ENCODE peak calls at places on chromosome 22, in ten cellular contexts. F is astrocyte; P is fibroblast of lung; X is ascending aorta; O is right atrium auricular region; U is CD8-positive, alpha-beta T cell; R is esophagus squamous epithelium; A is mesenchymal stem cell; Q is H1; W is mesendoderm. H is an unnamed sample.

GRCh38 chr22:45535400-45535799 is 32.7 kb downstream of the FBLN1 start:
- DNase-seq in F (no peak), P (no peak), X (no peak), O (no peak), U (no peak), R (no peak), A (no peak), Q (no peak), W (no peak), H (no peak)

GRCh38 chr22:37229805-37230672 is 14.0 kb downstream of the RAC2 start:
- DNase-seq in F (peak), P (peak), X (peak), O (no peak), U (peak), R (no peak), A (peak), Q (no peak), W (no peak), H (no peak)

GRCh38 chr22:50310949-50311444 is 3.6 kb upstream of the PLXNB2 start:
- DNase-seq in F (no peak), P (no peak), X (no peak), O (no peak), U (no peak), R (no peak), A (no peak), Q (no peak), W (no peak), H (no peak)

GRCh38 chr22:33519140-33519973 is 400.9 kb downstream of the LARGE1 start:
- DNase-seq in F (peak), P (peak), X (no peak), O (no peak), U (no peak), R (no peak), A (peak), Q (no peak), W (peak), H (no peak)

GRCh38 chr22:19066531-19067271 is 55.5 kb downstream of the DGCR2 start:
- DNase-seq in F (peak), P (peak), X (no peak), O (peak), U (peak), R (no peak), A (peak), Q (no peak), W (no peak), H (no peak)

GRCh38 chr22:49108636-49109315 is 718.9 kb downstream of the BRD1 start:
- DNase-seq in F (no peak), P (no peak), X (no peak), O (no peak), U (no peak), R (no peak), A (no peak), Q (no peak), W (no peak), H (no peak)

GRCh38 chr22:37416806-37417205 is 10.5 kb downstream of the ELFN2 start:
- DNase-seq in F (no peak), P (no peak), X (no peak), O (no peak), U (peak), R (no peak), A (no peak), Q (no peak), W (no peak), H (no peak)

GRCh38 chr22:37822079-37822833 is 926 bp upstream of the GALR3 start:
- DNase-seq in F (no peak), P (no peak), X (no peak), O (no peak), U (no peak), R (no peak), A (no peak), Q (no peak), W (peak), H (no peak)

GRCh38 chr22:30044369-30044768 is 35.9 kb upstream of the HORMAD2 start:
- DNase-seq in F (peak), P (peak), X (no peak), O (peak), U (no peak), R (no peak), A (peak), Q (no peak), W (no peak), H (no peak)

GRCh38 chr22:49664371-49664881 is 163.2 kb downstream of the BRD1 start:
- DNase-seq in F (no peak), P (no peak), X (no peak), O (no peak), U (peak), R (no peak), A (no peak), Q (no peak), W (no peak), H (no peak)

GRCh38 chr22:38796262-38796957 is 2.5 kb upstream of the DNAL4 start:
- DNase-seq in F (peak), P (peak), X (no peak), O (no peak), U (no peak), R (no peak), A (no peak), Q (no peak), W (no peak), H (no peak)

GRCh38 chr22:33844273-33844672 is 76.0 kb downstream of the LARGE1 start:
- DNase-seq in F (no peak), P (no peak), X (no peak), O (no peak), U (no peak), R (no peak), A (peak), Q (no peak), W (peak), H (no peak)

GRCh38 chr22:44311855-44312170 is 938 bp downstream of the SHISAL1 start:
- DNase-seq in F (peak), P (peak), X (no peak), O (no peak), U (no peak), R (no peak), A (peak), Q (no peak), W (no peak), H (no peak)

GRCh38 chr22:46444390-46444854 is 93.0 kb downstream of the CELSR1 start:
- DNase-seq in F (no peak), P (no peak), X (no peak), O (no peak), U (no peak), R (no peak), A (no peak), Q (no peak), W (no peak), H (no peak)

GRCh38 chr22:20238567-20239062 is 29.5 kb downstream of the RTN4R start:
- DNase-seq in F (no peak), P (no peak), X (no peak), O (no peak), U (peak), R (no peak), A (peak), Q (peak), W (peak), H (peak)

GRCh38 chr22:19018256-19018655 is 82.2 kb upstream of the PRODH start:
- DNase-seq in F (no peak), P (no peak), X (no peak), O (no peak), U (no peak), R (no peak), A (no peak), Q (no peak), W (no peak), H (no peak)

GRCh38 chr22:38802671-38803121 is 8.8 kb upstream of the DNAL4 start:
- DNase-seq in F (peak), P (peak), X (no peak), O (peak), U (no peak), R (no peak), A (peak), Q (no peak), W (peak), H (no peak)

GRCh38 chr22:32775957-32776356 is 25.5 kb upstream of the TIMP3 start:
- DNase-seq in F (no peak), P (no peak), X (no peak), O (no peak), U (no peak), R (no peak), A (no peak), Q (no peak), W (peak), H (peak)

GRCh38 chr22:37940698-37941376 is 12.6 kb downstream of the C22orf23 start:
- DNase-seq in F (no peak), P (no peak), X (no peak), O (no peak), U (no peak), R (no peak), A (no peak), Q (no peak), W (no peak), H (no peak)

GRCh38 chr22:19598054-19598855 is 74.0 kb upstream of the CLDN5 start:
- DNase-seq in F (no peak), P (no peak), X (no peak), O (no peak), U (peak), R (no peak), A (no peak), Q (no peak), W (no peak), H (peak)

GRCh38 chr22:19719055-19719482 is 4.3 kb upstream of the GP1BB start:
- DNase-seq in F (no peak), P (no peak), X (no peak), O (no peak), U (no peak), R (no peak), A (no peak), Q (no peak), W (no peak), H (no peak)

GRCh38 chr22:50061824-50062355 is 3.8 kb upstream of the TTLL8 start:
- DNase-seq in F (no peak), P (no peak), X (no peak), O (no peak), U (no peak), R (no peak), A (no peak), Q (no peak), W (no peak), H (peak)

GRCh38 chr22:29814003-29814402 is 24.1 kb downstream of the ASCC2 start:
- DNase-seq in F (no peak), P (no peak), X (no peak), O (no peak), U (no peak), R (no peak), A (peak), Q (no peak), W (no peak), H (no peak)

DNA sequence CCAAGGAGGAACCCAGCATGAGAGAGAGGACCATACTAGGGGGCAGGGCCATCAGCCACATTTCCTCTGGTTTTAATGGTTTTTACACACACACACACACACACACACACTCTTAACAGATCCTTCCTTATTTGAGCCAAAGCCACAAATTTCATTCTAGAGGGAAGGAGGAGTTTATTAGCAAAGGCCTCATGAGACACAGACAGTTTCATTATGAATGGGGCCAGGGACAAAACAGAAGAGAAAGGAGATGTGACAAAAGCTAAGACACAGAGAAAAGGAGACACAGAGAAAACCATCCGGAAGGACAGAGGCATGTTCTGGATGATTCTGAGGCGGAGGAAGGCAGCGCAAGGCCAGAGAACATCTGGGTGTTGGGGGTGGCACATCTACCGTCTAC is 32.2 kb upstream of the ARFGAP3 start:
- DNase-seq in F (no peak), P (no peak), X (no peak), O (no peak), U (no peak), R (no peak), A (no peak), Q (no peak), W (no peak), H (no peak)
- H3K4me3 ChIP-seq in F (no peak), P (no peak), X (no peak), O (no peak), U (no peak), R (no peak), A (no peak), Q (no peak), W (no peak), H (no peak)

DNA sequence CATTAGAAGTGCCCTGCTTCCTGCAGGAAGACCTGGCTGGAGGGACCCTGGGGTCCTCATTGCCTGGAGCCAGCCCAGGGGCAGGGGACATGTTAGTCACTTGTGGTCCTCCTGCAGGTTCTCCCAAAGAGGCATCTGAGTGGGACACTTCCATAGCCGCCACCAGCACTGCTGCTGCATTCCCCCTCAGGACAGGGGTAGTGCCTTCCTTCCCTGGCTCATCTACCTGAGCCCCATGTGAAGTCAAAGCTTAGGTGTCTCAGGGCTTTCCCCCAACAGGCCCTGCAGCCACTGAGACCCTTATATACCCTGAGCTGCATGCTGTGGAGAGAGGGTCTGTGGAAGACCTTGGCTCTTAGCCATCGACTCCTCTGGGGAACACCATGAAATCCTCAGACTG is 45.0 kb upstream of the VPREB1 start:
- DNase-seq in F (no peak), P (no peak), X (no peak), O (no peak), U (no peak), R (no peak), A (no peak), Q (no peak), W (no peak), H (no peak)
- H3K27ac ChIP-seq in F (no peak), P (no peak), X (no peak), O (no peak), U (no peak), R (no peak), A (no peak), Q (no peak), W (no peak), H (no peak)

GRCh38 chr22:23236026-23236425 is 55.7 kb downstream of the BCR start:
- DNase-seq in F (no peak), P (peak), X (no peak), O (no peak), U (no peak), R (no peak), A (no peak), Q (no peak), W (no peak), H (no peak)

GRCh38 chr22:23236440-23237139 is 56.3 kb downstream of the BCR start:
- DNase-seq in F (no peak), P (no peak), X (no peak), O (no peak), U (no peak), R (no peak), A (no peak), Q (no peak), W (no peak), H (no peak)

GRCh38 chr22:23237841-23238240 is 57.5 kb downstream of the BCR start:
- DNase-seq in F (no peak), P (no peak), X (no peak), O (no peak), U (no peak), R (no peak), A (no peak), Q (no peak), W (no peak), H (no peak)

GRCh38 chr22:23238707-23239106 is 58.4 kb downstream of the BCR start:
- DNase-seq in F (no peak), P (no peak), X (no peak), O (no peak), U (no peak), R (no peak), A (no peak), Q (no peak), W (no peak), H (no peak)

DNA sequence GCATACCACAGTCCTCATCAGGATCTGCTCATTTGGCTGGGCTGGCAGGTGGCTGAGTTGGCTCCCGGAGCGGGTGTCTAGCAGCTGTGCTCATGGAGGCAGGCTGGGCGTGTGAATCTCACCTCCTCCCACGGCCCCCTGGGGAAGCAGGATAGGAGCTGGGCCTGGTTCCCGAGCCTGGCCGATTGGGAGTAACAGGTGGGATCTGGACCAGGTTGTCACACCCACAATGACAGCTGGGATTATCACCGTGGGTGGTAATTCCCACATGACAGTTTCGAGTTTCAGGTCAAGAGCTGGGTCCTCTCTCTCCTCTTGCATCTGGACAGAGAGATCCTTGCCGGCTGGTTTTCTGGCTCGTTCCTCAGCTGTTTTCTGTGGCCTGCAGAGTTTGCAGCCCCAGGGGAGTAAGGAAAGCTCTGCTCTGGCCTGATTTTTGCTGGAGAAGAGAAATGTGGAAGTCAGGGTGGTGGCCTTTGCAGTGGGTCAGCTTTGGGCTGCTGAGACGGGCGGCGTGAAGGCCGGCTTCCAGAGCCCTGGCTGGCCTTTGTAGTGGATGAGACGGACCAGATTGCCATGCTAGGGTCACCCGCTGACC is 57.0 kb downstream of the BCR start:
- DNase-seq in F (peak), P (peak), X (no peak), O (no peak), U (no peak), R (no peak), A (peak), Q (no peak), W (peak), H (no peak)
- H3K4me3 ChIP-seq in F (no peak), P (no peak), X (no peak), O (no peak), U (no peak), R (no peak), A (no peak), Q (no peak), W (no peak), H (no peak)

GRCh38 chr22:27670701-27671412 is 130.7 kb downstream of the MN1 start:
- DNase-seq in F (no peak), P (no peak), X (no peak), O (no peak), U (no peak), R (no peak), A (peak), Q (peak), W (peak), H (no peak)
- H3K27ac ChIP-seq in F (no peak), P (no peak), X (no peak), O (peak), U (no peak), R (no peak), A (no peak), Q (peak), W (peak), H (no peak)

GRCh38 chr22:35064664-35065063 is 1.3 kb upstream of the ISX start:
- DNase-seq in F (no peak), P (no peak), X (no peak), O (no peak), U (no peak), R (no peak), A (no peak), Q (no peak), W (no peak), H (no peak)

GRCh38 chr22:35070451-35071093 is 4.6 kb downstream of the ISX start:
- DNase-seq in F (no peak), P (no peak), X (no peak), O (no peak), U (no peak), R (no peak), A (no peak), Q (no peak), W (no peak), H (no peak)

GRCh38 chr22:35065183-35065582 is 775 bp upstream of the ISX start:
- DNase-seq in F (no peak), P (no peak), X (no peak), O (no peak), U (no peak), R (no peak), A (no peak), Q (no peak), W (no peak), H (no peak)

GRCh38 chr22:35066768-35067167 is 810 bp downstream of the ISX start:
- DNase-seq in F (no peak), P (no peak), X (no peak), O (no peak), U (no peak), R (no peak), A (no peak), Q (no peak), W (no peak), H (no peak)

GRCh38 chr22:35065796-35066218 is at the start of gene ISX:
- DNase-seq in F (no peak), P (no peak), X (no peak), O (no peak), U (no peak), R (no peak), A (no peak), Q (no peak), W (no peak), H (no peak)
- H3K4me3 ChIP-seq in F (no peak), P (no peak), X (no peak), O (no peak), U (no peak), R (no peak), A (no peak), Q (no peak), W (no peak), H (no peak)

GRCh38 chr22:35973388-35973787 is 55.2 kb downstream of the RBFOX2 start:
- DNase-seq in F (no peak), P (peak), X (no peak), O (no peak), U (no peak), R (no peak), A (no peak), Q (no peak), W (no peak), H (no peak)
- H3K27ac ChIP-seq in F (peak), P (peak), X (peak), O (peak), U (no peak), R (peak), A (no peak), Q (no peak), W (no peak), H (peak)

DNA sequence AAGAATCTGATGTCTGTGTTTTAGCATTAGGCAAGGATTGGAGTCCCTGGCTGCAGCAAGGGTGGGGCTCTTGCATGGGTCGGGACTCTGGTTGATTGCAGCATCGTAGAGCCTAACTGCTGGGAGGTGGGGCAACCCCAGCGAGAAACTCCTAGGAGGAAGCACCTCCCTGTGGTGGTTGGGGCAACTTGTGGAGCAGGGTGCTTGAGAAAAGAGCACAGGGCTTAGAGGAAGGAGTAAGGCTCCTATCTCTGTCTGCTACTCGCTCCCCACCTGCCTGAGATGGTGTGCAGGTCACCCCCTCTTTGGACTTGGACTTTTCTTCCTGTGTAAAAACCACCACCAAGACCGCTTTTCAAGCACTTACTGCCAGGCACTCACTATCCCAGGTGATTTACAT is 15.6 kb downstream of the SREBF2 start:
- DNase-seq in F (no peak), P (no peak), X (no peak), O (peak), U (no peak), R (no peak), A (no peak), Q (no peak), W (no peak), H (peak)
- H3K4me3 ChIP-seq in F (no peak), P (no peak), X (no peak), O (no peak), U (no peak), R (no peak), A (no peak), Q (no peak), W (no peak), H (no peak)

DNA sequence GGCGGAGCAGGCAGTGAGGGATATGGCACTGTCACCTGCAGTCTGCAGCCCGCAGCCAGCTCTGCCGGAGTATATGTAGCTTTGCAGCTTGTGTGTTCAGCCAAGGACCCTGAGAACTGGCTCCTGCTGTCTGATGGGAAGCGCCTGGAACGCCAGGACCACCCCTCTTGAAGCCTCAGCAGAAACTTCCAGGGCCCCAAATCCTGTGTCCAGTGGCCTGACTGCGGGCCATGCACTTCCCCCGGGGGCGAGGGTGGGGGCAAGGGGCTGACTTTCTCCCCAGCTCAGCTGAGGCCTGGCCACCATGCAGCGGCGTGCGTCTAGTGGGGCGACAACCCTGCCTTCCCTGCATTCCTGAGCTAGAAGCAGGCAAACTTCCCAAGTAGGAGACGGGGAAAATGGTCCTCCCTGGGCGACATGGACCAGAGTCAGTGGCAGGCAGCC is 32.3 kb downstream of the PISD start:
- DNase-seq in F (no peak), P (no peak), X (no peak), O (no peak), U (peak), R (no peak), A (no peak), Q (no peak), W (no peak), H (no peak)
- H3K27ac ChIP-seq in F (peak), P (peak), X (peak), O (peak), U (peak), R (peak), A (peak), Q (no peak), W (no peak), H (peak)